ENCODE peak calls at places on chromosomes 1 and 21, in eight cellular contexts. U, S, Q, P, C, J, V and H are unnamed samples.

GRCh38 chr1:25817840-25818501 is 1.8 kb upstream of the MTFR1L start:
- DNase-seq in S (no peak), V (no peak), J (no peak), Q (no peak), C (peak), P (peak), U (no peak), H (no peak)

GRCh38 chr1:169047074-169047473 is 59.4 kb upstream of the ATP1B1 start:
- DNase-seq in C (no peak), S (no peak), J (no peak), V (no peak), U (no peak), Q (no peak), P (peak), H (no peak)

GRCh38 chr1:201925961-201926585 is 20.3 kb downstream of the LMOD1 start:
- DNase-seq in C (no peak), V (no peak), J (no peak), U (no peak), P (no peak), S (no peak), Q (no peak), H (no peak)

GRCh38 chr1:8343464-8344001 is 25.6 kb downstream of the SLC45A1 start:
- DNase-seq in V (no peak), S (no peak), U (peak), P (peak), J (peak), Q (peak), C (no peak), H (peak)

GRCh38 chr1:221166559-221167318 is 287.5 kb downstream of the HLX start:
- DNase-seq in S (peak), Q (no peak), J (no peak), V (no peak), P (no peak), U (no peak), C (no peak), H (peak)

GRCh38 chr21:8989261-8989882 is 1532.0 kb upstream of the TPTE start:
- DNase-seq in V (no peak), S (no peak), Q (no peak), U (no peak), J (peak), C (peak), P (no peak), H (no peak)

GRCh38 chr1:237962985-237963384 is 72.3 kb upstream of the ZP4 start:
- DNase-seq in U (no peak), V (no peak), Q (no peak), S (no peak), J (no peak), P (no peak), C (peak), H (no peak)

GRCh38 chr1:112808861-112809684 is 93.9 kb upstream of the PPM1J start:
- DNase-seq in P (peak), V (peak), J (peak), S (peak), Q (peak), U (peak), C (peak), H (peak)

GRCh38 chr1:19975423-19976193 is 3.8 kb downstream of the PLA2G2A start:
- DNase-seq in P (no peak), S (no peak), Q (no peak), V (no peak), J (no peak), C (no peak), U (no peak), H (no peak)

GRCh38 chr21:45867671-45868081 is 113.9 kb upstream of the COL6A1 start:
- DNase-seq in U (no peak), J (no peak), C (no peak), P (no peak), V (no peak), S (no peak), Q (peak), H (no peak)

GRCh38 chr1:24503870-24504523 is 1.4 kb downstream of the RCAN3 start:
- DNase-seq in C (no peak), U (no peak), S (no peak), P (no peak), J (no peak), V (no peak), Q (no peak), H (peak)

GRCh38 chr21:46110499-46111192 is 12.7 kb downstream of the COL6A2 start:
- DNase-seq in C (peak), J (no peak), U (peak), V (no peak), P (peak), S (no peak), Q (peak), H (peak)

GRCh38 chr1:71792264-71792663 is 490.1 kb downstream of the NEGR1 start:
- DNase-seq in V (no peak), C (no peak), P (no peak), S (peak), J (no peak), Q (no peak), U (no peak), H (no peak)

DNA sequence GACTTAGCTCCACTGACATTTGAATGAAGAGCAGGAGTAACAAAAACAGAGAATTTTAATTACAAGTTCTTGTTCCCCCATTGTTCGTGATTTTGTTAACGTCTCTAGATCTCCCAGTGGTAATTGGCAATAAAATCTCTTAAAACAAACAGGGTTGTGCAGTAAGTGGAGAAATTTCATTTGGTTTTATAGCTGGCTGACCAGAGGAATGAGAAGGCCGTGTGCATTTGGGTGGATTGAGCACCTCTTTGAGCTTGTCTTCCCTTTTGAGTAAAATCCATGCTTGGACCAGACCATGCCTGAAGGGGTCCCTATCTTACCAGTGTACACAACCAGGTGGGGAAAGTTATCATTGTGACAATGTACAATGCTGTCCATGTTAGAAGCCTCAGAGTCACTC is 137.8 kb downstream of the HIVEP3 start:
- DNase-seq in C (no peak), P (no peak), Q (no peak), U (no peak), S (no peak), V (no peak), J (no peak), H (no peak)
- H3K27ac ChIP-seq in C (no peak), P (no peak), Q (no peak), U (no peak), S (no peak), V (no peak), J (no peak), H (no peak)

DNA sequence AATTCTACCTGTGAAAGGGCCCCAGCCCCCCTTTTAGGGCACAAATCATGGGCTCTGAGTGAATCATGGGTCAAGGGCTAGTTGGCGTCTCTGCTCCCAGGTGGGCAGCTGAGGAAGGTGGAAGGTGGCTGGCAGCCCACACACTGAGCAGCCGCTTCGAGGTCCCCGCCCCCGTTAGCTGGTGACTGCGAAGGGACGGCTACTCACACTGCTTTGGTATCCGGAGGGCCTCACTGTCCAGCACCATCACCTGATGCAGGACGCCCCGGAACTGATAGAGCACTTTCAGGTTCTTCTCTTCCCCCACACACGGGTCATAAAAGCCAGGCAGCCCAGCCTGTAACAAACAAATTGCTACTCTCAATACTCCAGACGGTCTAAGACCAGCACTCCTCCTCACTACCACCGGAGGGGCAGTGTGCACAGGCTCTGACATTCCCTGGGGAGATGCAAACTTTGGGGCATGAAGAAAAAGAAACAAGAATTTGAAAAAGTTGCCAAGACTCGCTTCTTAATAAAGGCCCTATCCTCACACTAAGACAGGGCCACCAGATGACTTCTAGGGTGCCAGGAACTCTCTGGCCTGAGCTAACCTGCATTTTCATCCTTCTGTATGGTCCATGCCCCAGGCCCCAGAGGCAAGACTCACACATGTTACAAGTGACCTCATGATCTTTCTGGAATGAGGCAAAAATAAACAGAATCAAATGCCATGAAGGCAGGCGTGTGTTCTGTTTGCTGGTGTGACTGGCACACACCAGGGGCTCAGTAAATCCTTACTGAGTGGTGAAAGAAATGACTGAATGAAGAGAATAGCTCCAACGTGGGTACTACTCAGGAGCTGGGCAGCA is 11.5 kb downstream of the THAP3 start:
- DNase-seq in P (no peak), U (no peak), Q (no peak), J (no peak), S (no peak), C (no peak), V (no peak), H (no peak)
- TF ChIP-seq CTCF in P (no peak), U (no peak), Q (no peak), J (no peak), S (no peak), C (no peak), V (no peak), H (no peak)

DNA sequence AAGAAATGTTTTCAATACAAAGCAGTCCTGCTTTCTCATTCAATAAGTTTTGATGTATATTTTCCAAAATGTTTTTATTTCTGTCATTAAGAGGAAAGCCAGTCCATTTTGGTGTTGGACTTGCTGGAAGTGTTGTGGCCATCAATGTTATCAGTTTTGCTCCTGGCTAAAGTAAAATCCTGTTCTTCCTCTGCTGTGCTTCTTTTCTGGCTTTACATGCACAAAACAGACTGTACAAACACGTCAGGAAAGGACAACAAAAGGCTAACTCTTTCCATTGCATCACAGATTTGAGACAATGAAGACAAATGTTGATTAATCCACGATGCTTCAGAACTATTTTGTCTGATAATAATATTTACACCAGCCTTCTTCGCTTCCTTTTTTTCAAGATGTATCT is 735.4 kb downstream of the LTN1 start:
- DNase-seq in V (no peak), Q (no peak), U (no peak), J (no peak), C (no peak), P (no peak), S (no peak), H (no peak)
- H3K27ac ChIP-seq in V (no peak), Q (no peak), U (no peak), J (no peak), C (no peak), P (peak), S (no peak), H (peak)

GRCh38 chr1:109075531-109076490 is at the start of gene TAF13:
- DNase-seq in Q (peak), V (peak), P (peak), S (peak), J (peak), U (peak), C (peak), H (peak)
- TF ChIP-seq CTCF in Q (peak), V (peak), P (no peak), S (no peak), J (peak), U (peak), C (no peak), H (peak)

DNA sequence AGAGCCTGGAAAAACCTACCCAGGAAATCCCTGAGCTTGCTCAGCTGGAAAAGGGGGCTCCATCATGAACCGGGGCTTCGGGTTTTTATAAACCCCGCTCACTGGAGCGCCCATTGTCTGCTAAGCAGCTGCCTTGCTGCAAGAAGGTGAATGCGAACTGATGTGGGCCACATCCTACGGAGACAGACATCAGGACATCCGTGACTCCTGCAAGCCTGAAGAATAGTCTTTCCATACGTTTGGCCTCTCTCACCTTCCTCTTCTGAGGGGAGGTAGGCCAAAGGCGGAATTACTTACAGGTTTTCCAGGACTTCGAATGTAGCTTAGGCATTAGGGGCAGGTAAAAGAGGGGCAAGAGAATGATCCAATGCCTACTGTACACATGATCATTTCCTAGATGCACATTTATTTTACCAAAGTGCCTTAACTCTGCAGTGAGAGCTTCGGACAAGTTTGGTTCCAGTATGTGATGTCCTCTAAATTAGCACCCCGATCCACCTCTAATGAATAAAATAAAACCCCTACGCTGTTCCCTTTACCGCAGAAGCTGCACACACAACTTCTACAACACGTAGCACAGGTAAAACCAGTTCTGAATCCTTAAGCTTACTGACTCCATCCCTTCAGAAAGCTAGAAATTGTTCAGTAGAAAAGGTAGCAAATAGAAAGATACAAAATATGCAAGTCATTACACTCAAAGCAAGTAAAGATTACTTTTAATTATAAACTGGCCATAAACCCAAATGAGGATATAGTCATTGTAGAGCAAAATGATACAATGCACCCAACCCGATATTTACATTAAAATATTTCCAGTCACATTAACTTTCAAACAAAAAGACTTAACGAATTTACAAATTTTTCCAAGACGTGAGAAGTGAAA is 866 bp upstream of the SORT1 start:
- DNase-seq in Q (no peak), C (no peak), P (no peak), J (no peak), S (no peak), U (no peak), V (no peak), H (no peak)
- H3K27ac ChIP-seq in Q (peak), C (peak), P (peak), J (no peak), S (no peak), U (peak), V (peak), H (peak)

GRCh38 chr1:230306158-230306557 is 120.0 kb downstream of the PGBD5 start:
- DNase-seq in S (peak), U (no peak), Q (no peak), J (no peak), V (peak), C (no peak), P (no peak), H (no peak)
- TF ChIP-seq CTCF in S (no peak), U (no peak), Q (no peak), J (no peak), V (no peak), C (no peak), P (no peak), H (no peak)